ENCODE peak calls at places on chromosomes 6 and 20, in four cellular contexts. G is HepG2, U is K562, O is GM12878. S is an unnamed sample.
A peak's percentile ranks its signal among the peaks of the same experiment; 100 is the strongest.

GRCh38 chr6:53799340-53799739 is 4.5 kb downstream of the LRRC1 start:
- DNase-seq in O (no peak), G (no peak), U (no peak), S (no peak)

GRCh38 chr20:23121766-23122095 is 35.6 kb upstream of the CD93 start:
- DNase-seq in G (no peak), O (no peak), U (no peak), S (no peak)

GRCh38 chr6:72865467-72865866 is 243.6 kb downstream of the KCNQ5 start:
- DNase-seq in U (no peak), O (no peak), G (no peak), S (no peak)

GRCh38 chr6:121521164-121521555 is 85.7 kb downstream of the GJA1 start:
- DNase-seq in G (no peak), U (no peak), O (no peak), S (no peak)

GRCh38 chr6:87444362-87444761 is 28.4 kb upstream of the SLC35A1 start:
- DNase-seq in G (peak; percentile 23), U (no peak), O (no peak), S (no peak)

GRCh38 chr6:36911946-36912555 is 26.3 kb downstream of the C6orf89 start:
- DNase-seq in G (no peak), U (no peak), O (peak; percentile 11), S (no peak)

GRCh38 chr6:16483315-16483875 is 245.0 kb downstream of the GMPR start:
- DNase-seq in O (no peak), U (no peak), G (no peak), S (no peak)

GRCh38 chr20:17460119-17460518 is 71.1 kb downstream of the BFSP1 start:
- DNase-seq in G (no peak), O (no peak), U (peak; percentile 74), S (no peak)

GRCh38 chr6:38973178-38974057 is 75.2 kb upstream of the GLP1R start:
- DNase-seq in U (peak; percentile 58), O (peak; percentile 9), G (peak; percentile 72), S (peak; percentile 54)

GRCh38 chr6:34723203-34723602 is 26.6 kb upstream of the ILRUN start:
- DNase-seq in O (no peak), G (peak; percentile 55), U (no peak), S (no peak)

DNA sequence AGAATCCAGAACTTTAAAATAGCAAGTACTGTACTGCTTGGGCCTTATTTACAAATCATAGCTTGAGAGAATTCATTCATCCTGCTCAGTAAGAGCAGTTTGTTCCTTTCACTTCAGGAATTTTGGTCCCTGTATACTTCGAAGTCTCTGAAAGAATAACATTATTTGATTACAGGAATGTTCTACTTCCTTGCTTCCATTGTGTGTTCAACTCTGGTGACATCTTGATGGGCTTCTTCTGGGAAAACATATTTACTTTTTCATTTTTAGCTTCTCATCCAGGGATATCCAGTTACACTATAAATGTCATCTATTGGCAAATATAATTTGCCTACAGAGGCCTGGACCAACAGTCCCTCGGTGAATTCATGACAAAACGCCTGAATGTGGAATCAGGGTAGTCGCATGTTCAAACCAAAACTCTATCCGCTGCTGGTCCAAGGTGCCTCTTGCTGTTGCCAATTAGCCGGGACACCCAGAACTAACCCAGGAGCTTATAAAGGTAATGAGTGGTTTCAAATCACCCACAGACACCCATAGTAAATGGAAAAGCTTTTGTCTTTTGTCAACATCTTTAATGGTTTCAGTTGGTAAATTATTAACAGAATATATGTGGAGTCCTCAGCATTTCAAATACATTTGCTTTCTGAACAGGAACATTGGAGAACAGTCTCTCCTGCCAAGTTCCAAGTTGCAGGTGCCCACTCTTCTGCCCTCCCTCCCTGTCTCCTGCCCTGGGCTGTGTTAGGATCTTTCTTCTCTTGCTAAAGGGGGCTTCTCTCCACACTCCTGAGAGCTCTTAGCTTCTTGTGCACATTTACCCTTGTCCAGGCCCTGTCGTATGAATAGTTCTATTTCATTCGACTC is 162.5 kb upstream of the CITED2 start:
- DNase-seq in G (no peak), U (no peak), O (no peak), S (no peak)
- TF ChIP-seq SP1 in G (no peak), U (no peak), O (no peak), S (no peak)

DNA sequence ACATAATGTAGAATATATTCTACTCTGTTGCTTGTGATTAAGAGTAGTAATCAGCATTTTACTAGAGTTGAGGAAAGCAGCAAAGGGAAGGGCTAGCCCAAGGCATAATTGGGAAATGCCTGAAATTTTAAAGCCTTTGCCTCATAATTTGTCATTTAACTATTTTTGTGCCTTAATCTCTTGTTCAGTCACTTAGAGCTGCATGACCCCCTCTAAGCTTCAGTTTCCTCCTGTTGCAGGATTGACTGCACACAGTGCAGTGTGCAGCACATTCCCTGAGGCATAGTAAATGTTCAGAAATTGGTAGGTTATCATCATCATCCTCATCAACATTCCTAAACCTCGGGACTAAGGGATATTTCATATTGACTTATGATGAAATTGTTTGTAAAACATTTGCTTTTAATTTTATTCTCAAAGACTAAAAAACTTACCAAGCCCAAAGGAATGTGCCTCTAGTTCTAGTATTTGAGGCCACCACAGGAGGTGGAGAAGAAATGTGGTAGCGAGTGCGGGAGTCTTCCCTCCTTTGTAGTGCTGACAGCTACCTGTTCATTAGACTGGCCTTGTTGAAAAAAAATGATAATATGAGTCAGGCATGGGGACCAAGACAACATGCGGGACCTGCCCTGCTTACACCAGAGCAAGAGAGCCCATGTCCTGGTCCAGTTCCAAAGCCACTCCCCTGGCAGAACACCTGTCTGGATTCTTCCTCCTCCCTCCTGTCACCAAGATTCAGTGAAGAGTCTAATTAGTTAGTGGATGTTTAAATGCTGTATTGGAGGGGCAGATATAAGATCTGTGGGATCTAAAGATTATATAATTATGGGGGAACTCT is 14.9 kb upstream of the TENT5A start:
- DNase-seq in G (peak; percentile 42), O (no peak), U (no peak), S (no peak)
- TF ChIP-seq TARDBP in G (no peak), O (no peak), U (no peak), S (no peak)

GRCh38 chr6:134757911-134758361 is 192.0 kb downstream of the ALDH8A1 start:
- DNase-seq in G (no peak), O (no peak), U (no peak), S (no peak)
- TF ChIP-seq BHLHE40 in G (no peak), O (no peak), U (no peak), S (no peak)

GRCh38 chr20:57672164-57672563 is 37.7 kb downstream of the PMEPA1 start:
- DNase-seq in G (no peak), O (no peak), U (no peak), S (no peak)
- TF ChIP-seq SP1 in G (no peak), O (no peak), U (no peak), S (no peak)

GRCh38 chr20:9838378-9839295 is at the start of gene PAK5:
- DNase-seq in O (no peak), G (peak; percentile 53), U (no peak), S (peak; percentile 84)
- TF ChIP-seq TARDBP in O (no peak), G (no peak), U (no peak), S (no peak)

S was measured in HEK293T.